ENCODE peak calls at places on chromosomes 16 and 17, in five cellular contexts. S is hepatocyte, V is heart right ventricle, I is transverse colon, W is ascending aorta. H is an unnamed sample. For H3K36me3 and H3K9me3, the result is how much of the 10 kb centered on the place peaks cover.

GRCh38 chr16:28549301-28549899 is 4.3 kb upstream of the SGF29 start:
- DNase-seq in S (peak), V (no peak), I (no peak), W (no peak), H (no peak)

GRCh38 chr17:63438092-63439051 is 7.7 kb downstream of the CYB561 start:
- DNase-seq in S (no peak), V (no peak), I (no peak), W (no peak), H (peak)

GRCh38 chr17:51684214-51684613 is 423.9 kb downstream of the UTP18 start:
- DNase-seq in S (no peak), V (no peak), I (no peak), W (no peak), H (no peak)

GRCh38 chr17:60577147-60577925 is 22.7 kb upstream of the PPM1D start:
- DNase-seq in S (peak), V (peak), I (peak), W (peak), H (peak)

GRCh38 chr17:77479372-77479781 is 338.6 kb downstream of the SEC14L1 start:
- DNase-seq in S (no peak), V (no peak), I (no peak), W (no peak), H (peak)

GRCh38 chr17:27456681-27457404 is 595 bp downstream of the KSR1 start:
- DNase-seq in S (peak), V (peak), I (peak), W (no peak), H (no peak)

GRCh38 chr17:10096556-10096955 is 101.8 kb downstream of the GAS7 start:
- DNase-seq in S (no peak), V (no peak), I (no peak), W (no peak), H (no peak)

GRCh38 chr16:28166394-28167208 is 45.2 kb downstream of the XPO6 start:
- DNase-seq in S (peak), V (no peak), I (no peak), W (no peak), H (no peak)

GRCh38 chr17:32110596-32110995 is 31.7 kb upstream of the RHOT1 start:
- DNase-seq in S (no peak), V (no peak), I (no peak), W (no peak), H (no peak)

GRCh38 chr17:8709006-8709405 is 35.6 kb downstream of the CCDC42 start:
- DNase-seq in S (no peak), V (no peak), I (no peak), W (peak), H (no peak)

GRCh38 chr16:23254338-23254737 is 47.8 kb upstream of the SCNN1B start:
- DNase-seq in S (no peak), V (no peak), I (no peak), W (no peak), H (no peak)

GRCh38 chr17:48994548-48995331 is 2.4 kb upstream of the IGF2BP1 start:
- DNase-seq in S (no peak), V (no peak), I (no peak), W (no peak), H (no peak)

GRCh38 chr17:60525624-60526514 is at the start of gene APPBP2:
- DNase-seq in S (peak), V (peak), I (peak), W (peak), H (peak)

GRCh38 chr17:77489898-77490265 is 349.1 kb downstream of the SEC14L1 start:
- DNase-seq in S (no peak), V (peak), I (peak), W (peak), H (no peak)

GRCh38 chr17:81538651-81539570 is 10.7 kb downstream of the FSCN2 start:
- DNase-seq in S (no peak), V (no peak), I (no peak), W (no peak), H (peak)

GRCh38 chr17:66645259-66645658 is 189.7 kb upstream of the CACNG5 start:
- DNase-seq in S (no peak), V (no peak), I (no peak), W (no peak), H (no peak)

GRCh38 chr16:85761866-85762265 is 11.0 kb upstream of the C16orf74 start:
- DNase-seq in S (no peak), V (no peak), I (no peak), W (no peak), H (no peak)

GRCh38 chr17:45902892-45903346 is 8.6 kb downstream of the MAPT start:
- DNase-seq in S (no peak), V (no peak), I (no peak), W (no peak), H (no peak)

GRCh38 chr16:1631931-1632637 is 19.9 kb downstream of the CRAMP1 start:
- DNase-seq in S (no peak), V (no peak), I (no peak), W (no peak), H (no peak)

GRCh38 chr16:1632638-1632970 is 20.4 kb downstream of the CRAMP1 start:
- DNase-seq in S (no peak), V (no peak), I (no peak), W (no peak), H (no peak)

GRCh38 chr16:1635070-1635469 is 22.9 kb downstream of the CRAMP1 start:
- DNase-seq in S (no peak), V (no peak), I (no peak), W (no peak), H (no peak)

GRCh38 chr16:1633310-1633709 is 21.1 kb downstream of the CRAMP1 start:
- DNase-seq in S (no peak), V (no peak), I (no peak), W (no peak), H (no peak)

GRCh38 chr16:1634541-1634940 is 22.4 kb downstream of the CRAMP1 start:
- DNase-seq in S (no peak), V (no peak), I (no peak), W (no peak), H (no peak)
- H3K36me3 ChIP-seq in S (under half), V (under half), I (under half), W (half or more), H (half or more)

GRCh38 chr17:65593870-65594584 is 32.6 kb upstream of the AXIN2 start:
- DNase-seq in S (peak), V (no peak), I (no peak), W (no peak), H (no peak)

GRCh38 chr17:65594585-65594940 is 33.1 kb upstream of the AXIN2 start:
- DNase-seq in S (peak), V (no peak), I (no peak), W (no peak), H (no peak)

GRCh38 chr17:65595071-65595655 is 33.7 kb upstream of the AXIN2 start:
- DNase-seq in S (no peak), V (no peak), I (no peak), W (no peak), H (no peak)

GRCh38 chr17:65593092-65593869 is 31.8 kb upstream of the AXIN2 start:
- DNase-seq in S (no peak), V (no peak), I (no peak), W (no peak), H (no peak)

GRCh38 chr17:65592131-65592965 is 30.9 kb upstream of the AXIN2 start:
- DNase-seq in S (no peak), V (no peak), I (no peak), W (no peak), H (no peak)
- H3K4me3 ChIP-seq in S (no peak), V (no peak), I (no peak), W (no peak), H (no peak)

DNA sequence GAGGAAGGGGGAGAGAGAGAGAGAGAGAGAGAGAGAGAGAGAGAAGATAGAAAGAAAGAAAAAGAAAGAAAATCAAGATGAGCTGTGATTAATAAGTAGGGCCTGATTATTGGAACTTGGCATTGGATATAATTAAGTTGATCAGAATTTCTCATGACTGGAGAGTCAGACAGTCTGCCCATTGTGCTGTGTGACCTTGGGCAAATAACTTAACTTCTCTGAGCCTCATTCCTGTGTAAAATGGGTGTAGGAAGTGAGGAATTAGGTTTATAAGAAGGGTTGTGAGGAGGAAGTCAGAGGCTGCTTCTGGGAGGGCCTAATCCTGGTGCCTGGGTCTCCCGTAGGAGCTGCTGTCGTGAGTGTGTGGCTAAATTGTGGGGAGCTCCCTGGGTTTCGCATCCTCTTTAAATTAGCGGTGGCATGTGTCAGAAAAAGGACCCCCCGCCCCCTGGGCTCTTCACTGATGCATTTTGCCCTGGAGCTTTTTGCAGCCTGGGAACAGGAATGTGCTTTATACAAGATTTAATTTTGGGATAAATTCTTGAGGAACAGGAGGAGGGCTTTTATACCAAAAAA is 76.0 kb downstream of the CMIP start:
- DNase-seq in S (no peak), V (no peak), I (no peak), W (no peak), H (no peak)
- H3K9me3 ChIP-seq in S (under half), V (under half), I (under half), W (under half), H (under half)

GRCh38 chr17:802901-803881 is 21.0 kb downstream of the MRM3 start:
- DNase-seq in S (no peak), V (no peak), I (no peak), W (no peak), H (peak)

GRCh38 chr17:802481-802880 is 20.3 kb downstream of the MRM3 start:
- DNase-seq in S (no peak), V (no peak), I (no peak), W (no peak), H (peak)

GRCh38 chr17:807146-808002 is 25.2 kb downstream of the MRM3 start:
- DNase-seq in S (no peak), V (no peak), I (no peak), W (no peak), H (no peak)

GRCh38 chr17:806346-807145 is 24.4 kb downstream of the MRM3 start:
- DNase-seq in S (no peak), V (no peak), I (no peak), W (no peak), H (no peak)

GRCh38 chr17:804541-805435 is 22.6 kb downstream of the MRM3 start:
- DNase-seq in S (no peak), V (no peak), I (no peak), W (no peak), H (peak)
- H3K36me3 ChIP-seq in S (under half), V (under half), I (under half), W (under half), H (under half)

DNA sequence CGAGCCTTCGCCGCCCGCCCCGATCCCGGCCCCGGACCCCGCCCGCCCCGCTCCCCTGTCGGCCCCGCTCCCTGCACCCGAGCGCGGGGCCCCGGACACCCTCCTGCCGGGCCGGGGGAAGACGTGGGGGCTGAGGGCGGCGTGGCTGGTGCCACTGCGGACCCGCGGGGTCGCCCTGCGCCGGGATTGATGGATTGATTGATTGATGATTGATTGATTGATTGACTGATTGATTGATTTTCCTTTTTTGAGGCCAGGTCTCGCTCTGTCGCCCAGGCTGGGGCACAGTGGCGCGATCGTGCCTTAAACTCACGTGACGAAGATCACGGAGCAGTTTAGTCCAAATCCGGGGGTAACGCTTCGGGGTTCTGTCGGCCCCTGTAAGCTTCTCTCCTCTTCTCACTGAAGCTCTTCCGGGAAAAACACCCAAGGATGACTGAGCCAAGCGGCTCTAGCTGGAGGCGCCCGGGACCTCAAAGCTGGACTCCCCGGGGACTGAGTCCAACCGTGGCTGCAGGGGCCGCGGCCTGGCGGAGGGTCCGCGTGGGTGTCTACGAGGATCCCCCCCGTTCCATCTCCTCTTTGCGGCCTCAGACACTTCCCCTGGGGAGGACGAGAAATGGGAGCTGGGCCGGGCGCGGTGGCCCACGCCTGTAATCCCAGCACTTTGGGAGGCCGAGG is 40.2 kb upstream of the BHLHA9 start:
- DNase-seq in S (no peak), V (no peak), I (peak), W (no peak), H (peak)
- H3K4me3 ChIP-seq in S (peak), V (peak), I (peak), W (peak), H (no peak)

GRCh38 chr16:35480988-35481387 is 2021.6 kb downstream of the TP53TG3F start:
- DNase-seq in S (no peak), V (no peak), I (no peak), W (no peak), H (no peak)
- H3K9me3 ChIP-seq in S (under half), V (under half), I (under half), W (under half), H (under half)

H was measured in upper lobe of left lung.